ENCODE peak calls at places on chromosomes 16 and 17, in five cellular contexts. One of them, this sample, is unnamed. For H3K27me3, the result is how much of the 10 kb centered on the place peaks cover.

GRCh38 chr16:84198401-84198800 is 7.4 kb downstream of the ADAD2 start:
- DNase-seq in body of pancreas: no peak
- DNase-seq in kidney epithelial cell: no peak
- DNase-seq in tibial artery: no peak
- DNase-seq in ovary: no peak
- DNase-seq in this sample: no peak

GRCh38 chr17:34081269-34081668 is 173.8 kb upstream of the CCL2 start:
- DNase-seq in ovary: no peak
- DNase-seq in kidney epithelial cell: no peak
- DNase-seq in body of pancreas: no peak
- DNase-seq in tibial artery: no peak
- DNase-seq in this sample: no peak

GRCh38 chr16:81204794-81205680 is 33.5 kb upstream of the BCO1 start:
- DNase-seq in body of pancreas: peak
- DNase-seq in kidney epithelial cell: no peak
- DNase-seq in ovary: peak
- DNase-seq in tibial artery: no peak
- DNase-seq in this sample: no peak

GRCh38 chr16:86142801-86143236 is 243.9 kb downstream of the IRF8 start:
- DNase-seq in body of pancreas: no peak
- DNase-seq in ovary: no peak
- DNase-seq in tibial artery: no peak
- DNase-seq in kidney epithelial cell: no peak
- DNase-seq in this sample: no peak

GRCh38 chr17:50076591-50077235 is 18.4 kb upstream of the PDK2 start:
- DNase-seq in body of pancreas: no peak
- DNase-seq in ovary: no peak
- DNase-seq in tibial artery: no peak
- DNase-seq in kidney epithelial cell: no peak
- DNase-seq in this sample: no peak

GRCh38 chr16:27925612-27926011 is 137.9 kb downstream of the GSG1L start:
- DNase-seq in ovary: no peak
- DNase-seq in tibial artery: no peak
- DNase-seq in kidney epithelial cell: no peak
- DNase-seq in body of pancreas: no peak
- DNase-seq in this sample: no peak

GRCh38 chr17:73613271-73613941 is 30.8 kb downstream of the SDK2 start:
- DNase-seq in kidney epithelial cell: no peak
- DNase-seq in tibial artery: no peak
- DNase-seq in ovary: no peak
- DNase-seq in body of pancreas: no peak
- DNase-seq in this sample: no peak

GRCh38 chr17:40485851-40486512 is 15.4 kb downstream of the TNS4 start:
- DNase-seq in body of pancreas: peak
- DNase-seq in ovary: peak
- DNase-seq in tibial artery: peak
- DNase-seq in kidney epithelial cell: peak
- DNase-seq in this sample: no peak

GRCh38 chr16:10981697-10982216 is 37.4 kb downstream of the CLEC16A start:
- DNase-seq in kidney epithelial cell: no peak
- DNase-seq in body of pancreas: no peak
- DNase-seq in tibial artery: no peak
- DNase-seq in ovary: no peak
- DNase-seq in this sample: no peak

GRCh38 chr16:3760518-3760917 is 43.2 kb upstream of the TRAP1 start:
- DNase-seq in body of pancreas: no peak
- DNase-seq in tibial artery: no peak
- DNase-seq in kidney epithelial cell: no peak
- DNase-seq in ovary: no peak
- DNase-seq in this sample: no peak

GRCh38 chr16:86404678-86405077 is 105.6 kb upstream of the FOXF1 start:
- DNase-seq in kidney epithelial cell: no peak
- DNase-seq in body of pancreas: no peak
- DNase-seq in ovary: no peak
- DNase-seq in tibial artery: no peak
- DNase-seq in this sample: no peak

GRCh38 chr17:75131278-75132017 is at the start of gene NT5C:
- DNase-seq in tibial artery: peak
- DNase-seq in body of pancreas: peak
- DNase-seq in kidney epithelial cell: no peak
- DNase-seq in ovary: peak
- DNase-seq in this sample: peak

GRCh38 chr17:83042522-83043158 is 36.8 kb upstream of the METRNL start:
- DNase-seq in kidney epithelial cell: no peak
- DNase-seq in ovary: no peak
- DNase-seq in tibial artery: no peak
- DNase-seq in body of pancreas: no peak
- DNase-seq in this sample: no peak

GRCh38 chr17:83036666-83037065 is 42.7 kb upstream of the METRNL start:
- DNase-seq in tibial artery: no peak
- DNase-seq in body of pancreas: no peak
- DNase-seq in ovary: peak
- DNase-seq in kidney epithelial cell: no peak
- DNase-seq in this sample: no peak

GRCh38 chr17:83037084-83037950 is 42.1 kb upstream of the METRNL start:
- DNase-seq in kidney epithelial cell: no peak
- DNase-seq in ovary: peak
- DNase-seq in body of pancreas: no peak
- DNase-seq in tibial artery: no peak
- DNase-seq in this sample: no peak

GRCh38 chr17:83036193-83036592 is 43.2 kb upstream of the METRNL start:
- DNase-seq in tibial artery: no peak
- DNase-seq in ovary: no peak
- DNase-seq in kidney epithelial cell: no peak
- DNase-seq in body of pancreas: no peak
- DNase-seq in this sample: no peak

GRCh38 chr17:83041305-83041704 is 38.1 kb upstream of the METRNL start:
- DNase-seq in kidney epithelial cell: no peak
- DNase-seq in tibial artery: no peak
- DNase-seq in body of pancreas: no peak
- DNase-seq in ovary: no peak
- DNase-seq in this sample: no peak
- H3K27me3 ChIP-seq in kidney epithelial cell: under half
- H3K27me3 ChIP-seq in tibial artery: under half
- H3K27me3 ChIP-seq in body of pancreas: under half
- H3K27me3 ChIP-seq in ovary: under half
- H3K27me3 ChIP-seq in this sample: under half

GRCh38 chr16:77662241-77662640 is 60.1 kb upstream of the NUDT7 start:
- DNase-seq in ovary: no peak
- DNase-seq in kidney epithelial cell: no peak
- DNase-seq in tibial artery: no peak
- DNase-seq in body of pancreas: no peak
- DNase-seq in this sample: no peak

GRCh38 chr16:77657016-77657415 is 65.3 kb upstream of the NUDT7 start:
- DNase-seq in ovary: no peak
- DNase-seq in tibial artery: no peak
- DNase-seq in body of pancreas: no peak
- DNase-seq in kidney epithelial cell: no peak
- DNase-seq in this sample: no peak

GRCh38 chr16:77663711-77664110 is 58.6 kb upstream of the NUDT7 start:
- DNase-seq in kidney epithelial cell: no peak
- DNase-seq in ovary: no peak
- DNase-seq in body of pancreas: no peak
- DNase-seq in tibial artery: no peak
- DNase-seq in this sample: no peak

GRCh38 chr16:77660311-77660710 is 62.0 kb upstream of the NUDT7 start:
- DNase-seq in kidney epithelial cell: peak
- DNase-seq in ovary: no peak
- DNase-seq in body of pancreas: no peak
- DNase-seq in tibial artery: no peak
- DNase-seq in this sample: no peak
- TF ChIP-seq CTCF in kidney epithelial cell: peak
- TF ChIP-seq CTCF in ovary: no peak
- TF ChIP-seq CTCF in body of pancreas: peak
- TF ChIP-seq CTCF in tibial artery: peak
- TF ChIP-seq CTCF in this sample: peak

DNA sequence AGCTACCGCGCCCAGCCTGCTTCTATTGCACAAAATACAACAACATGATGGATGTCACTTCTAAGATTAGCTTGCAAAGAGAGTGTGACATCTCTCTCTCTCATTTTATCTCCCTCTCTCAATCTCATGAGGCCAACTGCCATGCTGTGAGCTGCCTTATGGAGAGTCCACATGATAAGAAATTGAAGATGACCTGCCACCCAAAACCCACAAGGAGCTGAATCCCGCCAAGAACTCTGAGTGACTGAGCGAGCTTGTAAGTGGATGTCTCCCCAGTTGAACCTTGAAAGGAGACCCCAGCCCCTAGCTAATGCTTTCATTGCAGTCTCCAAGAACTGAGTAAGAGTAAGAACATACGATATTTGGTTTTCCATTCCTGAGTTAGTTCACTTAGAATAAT is 458.5 kb downstream of the RBFOX1 start:
- DNase-seq in tibial artery: no peak
- DNase-seq in ovary: no peak
- DNase-seq in kidney epithelial cell: no peak
- DNase-seq in body of pancreas: no peak
- DNase-seq in this sample: no peak
- H3K27me3 ChIP-seq in tibial artery: under half
- H3K27me3 ChIP-seq in ovary: under half
- H3K27me3 ChIP-seq in kidney epithelial cell: under half
- H3K27me3 ChIP-seq in body of pancreas: under half
- H3K27me3 ChIP-seq in this sample: under half

GRCh38 chr16:89507834-89508590 is at the start of gene SPG7:
- DNase-seq in body of pancreas: peak
- DNase-seq in ovary: peak
- DNase-seq in kidney epithelial cell: no peak
- DNase-seq in tibial artery: peak
- DNase-seq in this sample: peak
- TF ChIP-seq CTCF in body of pancreas: no peak
- TF ChIP-seq CTCF in ovary: peak
- TF ChIP-seq CTCF in kidney epithelial cell: no peak
- TF ChIP-seq CTCF in tibial artery: no peak
- TF ChIP-seq CTCF in this sample: no peak

GRCh38 chr17:48989100-48989499 is 8.1 kb upstream of the IGF2BP1 start:
- DNase-seq in tibial artery: no peak
- DNase-seq in ovary: no peak
- DNase-seq in kidney epithelial cell: no peak
- DNase-seq in body of pancreas: no peak
- DNase-seq in this sample: no peak
- H3K27me3 ChIP-seq in tibial artery: half or more
- H3K27me3 ChIP-seq in ovary: under half
- H3K27me3 ChIP-seq in kidney epithelial cell: under half
- H3K27me3 ChIP-seq in body of pancreas: under half
- H3K27me3 ChIP-seq in this sample: half or more